ENCODE peak calls at places on chromosomes 5 and 9, in nine cellular contexts. Z is A549, F is cardiac muscle cell, E is lung, J is neural progenitor cell, L is stomach, S is heart right ventricle, X is right atrium auricular region, D is Caco-2. N is an unnamed sample. For H3K4me1 and H3K9me3, the result is how much of the 10 kb centered on the place peaks cover.

GRCh38 chr5:2013301-2014057 is 130.8 kb upstream of the IRX4 start:
- DNase-seq in Z (no peak), F (no peak), E (peak), J (no peak), L (no peak), S (no peak), X (no peak), D (no peak), N (no peak)

GRCh38 chr9:38227656-38228055 is 158.6 kb upstream of the SHB start:
- DNase-seq in Z (no peak), F (peak), E (no peak), J (peak), L (no peak), S (no peak), X (no peak), D (no peak), N (no peak)

GRCh38 chr5:61412344-61412743 is 80.3 kb downstream of the ZSWIM6 start:
- DNase-seq in Z (no peak), F (no peak), E (no peak), J (no peak), L (no peak), S (no peak), X (no peak), D (no peak), N (no peak)

GRCh38 chr5:175694371-175695160 is 36.7 kb downstream of the HRH2 start:
- DNase-seq in Z (no peak), F (no peak), E (no peak), J (no peak), L (no peak), S (no peak), X (no peak), D (no peak), N (no peak)

GRCh38 chr9:107539427-107540154 is 50.0 kb upstream of the KLF4 start:
- DNase-seq in Z (no peak), F (no peak), E (no peak), J (peak), L (no peak), S (no peak), X (peak), D (no peak), N (peak)

GRCh38 chr5:151480384-151480783 is 33.0 kb downstream of the SLC36A1 start:
- DNase-seq in Z (no peak), F (peak), E (no peak), J (no peak), L (no peak), S (no peak), X (peak), D (no peak), N (no peak)

GRCh38 chr5:162217037-162217436 is 149.5 kb downstream of the GABRG2 start:
- DNase-seq in Z (no peak), F (no peak), E (no peak), J (no peak), L (no peak), S (no peak), X (no peak), D (no peak), N (no peak)

GRCh38 chr9:97543568-97543967 is 42.1 kb downstream of the TMOD1 start:
- DNase-seq in Z (no peak), F (no peak), E (no peak), J (no peak), L (no peak), S (no peak), X (no peak), D (no peak), N (no peak)

GRCh38 chr5:76766746-76767145 is 50.8 kb downstream of the F2R start:
- DNase-seq in Z (no peak), F (peak), E (no peak), J (no peak), L (no peak), S (no peak), X (no peak), D (no peak), N (no peak)

GRCh38 chr9:22050924-22051323 is 41.8 kb upstream of the CDKN2B start:
- DNase-seq in Z (no peak), F (no peak), E (no peak), J (no peak), L (no peak), S (no peak), X (no peak), D (no peak), N (no peak)

GRCh38 chr5:143093452-143094086 is 309.9 kb downstream of the NR3C1 start:
- DNase-seq in Z (no peak), F (no peak), E (no peak), J (no peak), L (no peak), S (no peak), X (no peak), D (no peak), N (no peak)

GRCh38 chr5:164052536-164053090 is 547.2 kb downstream of the MAT2B start:
- DNase-seq in Z (no peak), F (peak), E (no peak), J (no peak), L (no peak), S (no peak), X (no peak), D (no peak), N (no peak)

GRCh38 chr5:115947260-115947659 is 15.0 kb upstream of the LVRN start:
- DNase-seq in Z (no peak), F (no peak), E (no peak), J (no peak), L (no peak), S (no peak), X (no peak), D (no peak), N (no peak)

GRCh38 chr5:172052454-172053236 is 46.2 kb upstream of the FBXW11 start:
- DNase-seq in Z (no peak), F (peak), E (no peak), J (peak), L (peak), S (peak), X (peak), D (no peak), N (no peak)

GRCh38 chr9:36770025-36770424 is 197.3 kb downstream of the MELK start:
- DNase-seq in Z (no peak), F (no peak), E (no peak), J (no peak), L (no peak), S (no peak), X (no peak), D (no peak), N (no peak)

GRCh38 chr5:159913048-159913447 is 3.2 kb upstream of the ADRA1B start:
- DNase-seq in Z (peak), F (peak), E (peak), J (no peak), L (no peak), S (no peak), X (no peak), D (no peak), N (no peak)

GRCh38 chr9:4174781-4175180 is 125.1 kb downstream of the GLIS3 start:
- DNase-seq in Z (no peak), F (no peak), E (peak), J (no peak), L (no peak), S (no peak), X (no peak), D (no peak), N (no peak)

GRCh38 chr5:111806753-111807152 is 49.8 kb upstream of the NREP start:
- DNase-seq in Z (no peak), F (no peak), E (no peak), J (no peak), L (no peak), S (no peak), X (no peak), D (no peak), N (no peak)

GRCh38 chr5:60672693-60673264 is 27.2 kb downstream of the DEPDC1B start:
- DNase-seq in Z (no peak), F (no peak), E (no peak), J (no peak), L (peak), S (no peak), X (no peak), D (peak), N (no peak)

GRCh38 chr9:136327313-136327971 is at the start of gene GPSM1:
- DNase-seq in Z (peak), F (peak), E (no peak), J (peak), L (no peak), S (peak), X (no peak), D (peak), N (peak)

GRCh38 chr5:10301842-10302610 is 5.7 kb downstream of the CMBL start:
- DNase-seq in Z (peak), F (no peak), E (peak), J (no peak), L (peak), S (peak), X (peak), D (no peak), N (no peak)

GRCh38 chr5:106768392-106768791 is 902.3 kb downstream of the EFNA5 start:
- DNase-seq in Z (no peak), F (no peak), E (no peak), J (no peak), L (no peak), S (no peak), X (no peak), D (no peak), N (no peak)

GRCh38 chr9:69062195-69062594 is 26.6 kb downstream of the FXN start:
- DNase-seq in Z (no peak), F (no peak), E (no peak), J (no peak), L (no peak), S (no peak), X (no peak), D (no peak), N (no peak)

GRCh38 chr9:37421914-37422288 is 595 bp upstream of the GRHPR start:
- DNase-seq in Z (no peak), F (no peak), E (no peak), J (no peak), L (peak), S (peak), X (no peak), D (no peak), N (no peak)

GRCh38 chr5:177189416-177189815 is 55.8 kb downstream of the NSD1 start:
- DNase-seq in Z (no peak), F (no peak), E (no peak), J (no peak), L (no peak), S (no peak), X (no peak), D (no peak), N (no peak)

GRCh38 chr5:168603776-168604175 is 24.6 kb upstream of the PANK3 start:
- DNase-seq in Z (no peak), F (peak), E (no peak), J (no peak), L (no peak), S (no peak), X (no peak), D (no peak), N (no peak)

GRCh38 chr5:41794478-41794877 is 75.7 kb downstream of the OXCT1 start:
- DNase-seq in Z (peak), F (peak), E (no peak), J (no peak), L (no peak), S (no peak), X (no peak), D (no peak), N (peak)
- H3K4me1 ChIP-seq in Z (under half), F (under half), E (under half), J (under half), L (under half), S (under half), X (under half), D (under half), N (under half)

GRCh38 chr5:180069589-180070247 is 1.8 kb downstream of the RNF130 start:
- DNase-seq in Z (no peak), F (peak), E (peak), J (peak), L (peak), S (peak), X (no peak), D (no peak), N (peak)
- H3K4me3 ChIP-seq in Z (peak), F (peak), E (no peak), J (peak), L (peak), S (peak), X (peak), D (peak), N (peak)

DNA sequence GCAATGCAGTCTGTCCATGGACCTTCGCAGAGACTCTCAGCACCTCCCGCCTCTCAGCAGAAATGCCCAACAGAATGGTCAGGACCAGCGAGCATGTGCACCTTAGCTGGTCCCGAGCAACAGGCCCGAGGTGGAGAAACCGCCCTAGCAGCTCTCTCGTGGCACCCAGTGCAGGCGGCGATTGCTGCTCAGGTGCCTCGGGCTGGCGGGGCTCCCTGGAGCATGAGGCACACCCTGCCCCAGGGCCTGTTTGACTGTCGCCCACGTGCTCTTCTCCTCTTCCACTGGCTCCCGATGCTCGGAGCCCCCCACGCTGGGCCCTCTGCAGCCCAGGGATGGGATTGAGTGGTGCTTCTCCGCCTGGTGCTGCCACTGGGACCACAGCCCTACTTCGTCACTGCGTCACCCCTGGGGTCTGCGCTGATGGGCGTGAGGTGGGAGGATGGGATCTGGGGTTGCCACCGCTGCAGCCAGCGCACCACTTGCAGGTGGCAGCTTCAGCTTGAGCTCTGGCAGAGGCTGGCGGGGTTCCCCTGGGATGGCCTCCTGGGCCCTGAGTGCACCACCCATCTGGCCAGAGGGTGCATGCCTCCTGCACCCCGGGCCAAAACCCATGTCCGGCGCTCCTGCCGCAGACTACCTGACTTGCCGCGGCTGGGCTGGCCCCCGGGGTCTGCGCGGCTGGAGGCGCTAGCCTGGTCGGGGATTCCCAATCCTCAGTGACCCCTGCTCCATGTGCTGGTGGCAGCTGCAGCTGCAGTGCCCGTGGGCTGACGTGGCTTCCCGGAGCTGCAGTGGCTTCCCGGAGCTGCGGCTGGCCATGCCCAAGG is 244.2 kb downstream of the FOXD4L6 start:
- DNase-seq in Z (no peak), F (no peak), E (no peak), J (no peak), L (no peak), S (no peak), X (peak), D (no peak), N (no peak)
- H3K9me3 ChIP-seq in Z (half or more), F (under half), E (under half), J (under half), L (half or more), S (under half), X (half or more), D (under half), N (under half)

DNA sequence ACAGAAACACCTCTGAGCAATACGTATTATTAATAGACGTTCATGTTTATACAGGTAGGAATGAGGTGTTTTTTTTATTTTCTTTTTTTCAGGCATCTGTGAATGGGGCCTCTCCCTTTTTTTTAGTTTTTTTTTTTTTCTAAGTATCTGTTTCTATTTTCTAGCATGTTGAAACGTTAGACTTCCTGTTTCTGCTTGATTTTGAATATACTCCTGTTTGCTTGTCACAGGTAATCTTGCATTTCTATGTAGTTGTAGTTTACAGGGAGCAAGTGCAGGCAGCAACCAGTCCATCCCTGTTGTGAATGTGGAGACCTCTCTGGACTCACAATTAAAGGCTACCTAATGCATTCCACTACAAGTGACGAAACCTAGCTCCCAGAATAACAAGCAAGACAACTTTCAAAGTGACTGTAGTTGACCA is 22.8 kb upstream of the TNFAIP8 start:
- DNase-seq in Z (no peak), F (no peak), E (no peak), J (no peak), L (no peak), S (no peak), X (no peak), D (no peak), N (no peak)
- H3K4me1 ChIP-seq in Z (under half), F (under half), E (under half), J (under half), L (under half), S (under half), X (under half), D (under half), N (under half)

DNA sequence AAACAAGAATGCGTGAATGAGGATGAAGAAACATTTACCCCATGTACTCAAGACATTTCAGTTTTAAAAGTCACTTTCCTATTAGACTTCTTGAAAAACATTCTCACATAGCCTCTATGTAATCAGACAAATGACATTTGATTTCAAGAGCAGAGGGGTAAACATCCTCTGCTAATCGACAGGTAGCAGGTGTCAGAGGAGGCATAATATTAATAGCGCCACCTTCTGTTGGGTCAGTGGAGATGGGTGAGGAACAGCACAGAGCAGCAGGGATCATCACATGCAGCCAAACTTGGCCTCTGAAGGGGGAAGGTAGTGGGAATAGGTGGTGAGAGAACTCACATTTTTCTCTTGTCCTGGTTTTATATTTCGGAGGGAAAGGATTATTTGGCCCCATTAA is 3.3 kb upstream of the LSM11 start:
- DNase-seq in Z (peak), F (peak), E (no peak), J (peak), L (no peak), S (no peak), X (no peak), D (peak), N (no peak)
- H3K4me3 ChIP-seq in Z (no peak), F (no peak), E (no peak), J (no peak), L (no peak), S (no peak), X (no peak), D (no peak), N (no peak)

DNA sequence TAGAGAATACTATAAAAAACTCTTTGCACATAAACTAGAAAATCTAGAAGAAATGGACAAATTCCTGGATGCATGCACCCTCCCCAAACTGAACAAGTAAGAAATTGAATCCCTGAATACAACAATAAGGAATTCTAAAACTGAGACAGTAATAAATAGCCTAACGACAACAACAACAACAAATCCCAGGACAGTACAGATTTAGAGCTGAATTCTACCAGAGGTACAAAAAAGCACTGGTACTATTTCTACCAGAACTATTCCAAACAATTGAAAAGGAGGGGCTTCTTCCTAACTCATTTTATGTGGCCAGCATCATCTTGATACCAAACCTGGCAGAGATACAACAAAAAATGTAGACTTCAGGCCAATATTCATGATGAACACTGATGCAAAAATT is 394.4 kb upstream of the RORB start:
- DNase-seq in Z (no peak), F (no peak), E (no peak), J (no peak), L (no peak), S (no peak), X (no peak), D (no peak), N (no peak)
- H3K9me3 ChIP-seq in Z (under half), F (under half), E (under half), J (under half), L (under half), S (under half), X (under half), D (under half), N (under half)

N was measured in HAP-1.